ENCODE peak calls at places on chromosome 9, in nine cellular contexts. Q is kidney; F is CD8-positive, alpha-beta memory T cell; O is activated CD8-positive, alpha-beta memory T cell treated with anti-CD3 and anti-CD28 coated beads, Interleukin-2, amount 50 U/mL, for 48 hours; H is stomach; K is cerebellum; D is activated T-cell treated with anti-CD3 and anti-CD28 coated beads, Interleukin-2, amount 50 U/mL, for 48 hours; R is Caki2; P is CD8-positive, alpha-beta T cell. B is an unnamed sample.

GRCh38 chr9:111078391-111079038 is 40.2 kb upstream of the LPAR1 start:
- DNase-seq in H (no peak), R (no peak), D (no peak), K (no peak), F (no peak), Q (no peak), O (no peak), P (no peak), B (no peak)

GRCh38 chr9:138072897-138073296 is 195.3 kb downstream of the CACNA1B start:
- DNase-seq in O (peak; percentile 35), D (no peak), R (no peak), P (no peak), H (peak; percentile 14), K (no peak), F (no peak), Q (peak; percentile 53), B (no peak)

GRCh38 chr9:97773091-97773490 is 76.0 kb upstream of the XPA start:
- DNase-seq in F (no peak), P (no peak), H (no peak), R (no peak), Q (no peak), K (no peak), O (no peak), D (no peak), B (no peak)

GRCh38 chr9:3473402-3473801 is 52.4 kb downstream of the RFX3 start:
- DNase-seq in O (no peak), R (no peak), F (no peak), Q (no peak), P (no peak), H (no peak), D (no peak), K (no peak), B (no peak)

GRCh38 chr9:37915911-37916470 is 12.1 kb upstream of the SLC25A51 start:
- DNase-seq in H (no peak), D (no peak), Q (no peak), F (no peak), O (no peak), K (no peak), P (no peak), R (no peak), B (no peak)

GRCh38 chr9:81292056-81292805 is 397.1 kb downstream of the TLE1 start:
- DNase-seq in D (no peak), K (no peak), Q (no peak), O (no peak), H (no peak), F (no peak), R (peak; percentile 12), P (no peak), B (no peak)

GRCh38 chr9:97747201-97747965 is 50.2 kb upstream of the XPA start:
- DNase-seq in O (no peak), K (no peak), H (no peak), R (no peak), F (no peak), D (no peak), Q (no peak), P (no peak), B (no peak)

GRCh38 chr9:12272471-12273072 is 420.6 kb upstream of the TYRP1 start:
- DNase-seq in K (no peak), H (no peak), Q (no peak), O (no peak), D (no peak), P (no peak), R (no peak), F (no peak), B (no peak)

GRCh38 chr9:112104401-112104800 is 70.7 kb downstream of the SUSD1 start:
- DNase-seq in P (no peak), H (no peak), O (no peak), R (no peak), Q (no peak), F (no peak), D (no peak), K (no peak), B (no peak)

GRCh38 chr9:76835571-76836283 is 70.2 kb downstream of the PRUNE2 start:
- DNase-seq in Q (no peak), F (no peak), K (peak; percentile 4), P (no peak), H (no peak), O (no peak), R (peak; percentile 12), D (no peak), B (no peak)

GRCh38 chr9:114803459-114803858 is 2.4 kb downstream of the TNFSF15 start:
- DNase-seq in R (no peak), D (no peak), Q (peak; percentile 66), O (no peak), H (no peak), F (no peak), K (no peak), P (no peak), B (no peak)

GRCh38 chr9:135701067-135701967 is 668 bp upstream of the KCNT1 start:
- DNase-seq in K (no peak), H (no peak), P (no peak), Q (no peak), D (peak; percentile 36), O (peak; percentile 58), F (peak; percentile 29), R (no peak), B (no peak)

GRCh38 chr9:111222757-111223156 is 107.3 kb downstream of the OR2K2 start:
- DNase-seq in H (no peak), O (no peak), D (no peak), R (no peak), P (no peak), K (no peak), Q (no peak), F (no peak), B (no peak)

GRCh38 chr9:75488714-75489100 is 400.4 kb downstream of the OSTF1 start:
- DNase-seq in H (no peak), F (no peak), D (no peak), P (no peak), Q (no peak), R (no peak), K (no peak), O (no peak), B (no peak)

GRCh38 chr9:126499005-126499910 is 114.5 kb upstream of the LMX1B start:
- DNase-seq in P (no peak), O (peak; percentile 85), R (peak; percentile 23), D (peak; percentile 72), H (peak; percentile 56), K (peak; percentile 61), F (peak; percentile 40), Q (peak; percentile 71), B (no peak)

GRCh38 chr9:71861618-71862017 is 49.4 kb downstream of the ABHD17B start:
- DNase-seq in O (no peak), Q (no peak), R (no peak), F (no peak), H (no peak), P (no peak), K (no peak), D (no peak), B (no peak)

GRCh38 chr9:127129073-127129717 is 6.8 kb upstream of the ANGPTL2 start:
- DNase-seq in H (no peak), K (no peak), O (no peak), Q (no peak), P (no peak), D (no peak), F (no peak), R (no peak), B (no peak)

GRCh38 chr9:2465921-2466460 is 155.6 kb upstream of the VLDLR start:
- DNase-seq in Q (no peak), H (no peak), D (no peak), F (no peak), R (peak; percentile 64), P (no peak), O (no peak), K (no peak), B (no peak)

GRCh38 chr9:114371986-114372917 is 15.5 kb downstream of the AKNA start:
- DNase-seq in F (peak; percentile 61), R (peak; percentile 32), K (no peak), O (no peak), D (peak; percentile 64), H (no peak), Q (peak; percentile 78), P (no peak), B (no peak)

GRCh38 chr9:88258012-88258411 is 119.7 kb upstream of the SPATA31C2 start:
- DNase-seq in D (no peak), F (no peak), K (peak; percentile 10), P (no peak), H (no peak), O (no peak), R (no peak), Q (peak; percentile 81), B (no peak)

GRCh38 chr9:138045541-138046490 is 168.2 kb downstream of the CACNA1B start:
- DNase-seq in H (peak; percentile 20), F (no peak), P (no peak), O (no peak), K (peak; percentile 72), Q (no peak), R (no peak), D (no peak), B (no peak)

GRCh38 chr9:121222524-121223171 is 21.0 kb upstream of the RAB14 start:
- DNase-seq in Q (no peak), O (no peak), D (no peak), P (no peak), H (no peak), R (no peak), K (no peak), F (no peak), B (no peak)

GRCh38 chr9:15306068-15306756 is 804 bp downstream of the TTC39B start:
- DNase-seq in D (peak; percentile 67), R (peak; percentile 71), F (peak; percentile 55), K (peak; percentile 15), O (peak; percentile 75), P (no peak), Q (peak; percentile 90), H (peak; percentile 83), B (peak; percentile 23)

GRCh38 chr9:79654591-79654990 is 82.8 kb downstream of the TLE4 start:
- DNase-seq in F (no peak), P (no peak), D (no peak), K (no peak), O (no peak), H (no peak), R (no peak), Q (no peak), B (no peak)

GRCh38 chr9:108784998-108785397 is 70.8 kb downstream of the ACTL7B start:
- DNase-seq in D (no peak), R (no peak), O (no peak), Q (no peak), P (no peak), H (no peak), K (no peak), F (no peak), B (no peak)

GRCh38 chr9:92668746-92669526 is 995 bp downstream of the IPPK start:
- DNase-seq in O (peak; percentile 64), H (no peak), Q (peak; percentile 75), P (no peak), K (no peak), R (peak; percentile 41), D (peak; percentile 67), F (peak; percentile 24), B (no peak)

GRCh38 chr9:130451509-130452388 is 7.0 kb downstream of the ASS1 start:
- DNase-seq in F (no peak), K (peak; percentile 64), Q (peak; percentile 96), D (peak; percentile 46), P (no peak), R (peak; percentile 86), H (peak; percentile 89), O (no peak), B (no peak)

GRCh38 chr9:70160672-70161413 is 97.9 kb upstream of the SMC5 start:
- DNase-seq in P (no peak), O (no peak), D (no peak), F (no peak), K (no peak), R (no peak), H (no peak), Q (no peak), B (no peak)

GRCh38 chr9:127778280-127779135 is at the start of gene SH2D3C:
- DNase-seq in K (no peak), F (peak; percentile 55), R (no peak), Q (no peak), H (no peak), P (no peak), O (no peak), D (peak; percentile 76), B (no peak)

GRCh38 chr9:116208417-116209232 is 55.0 kb downstream of the PAPPA start:
- DNase-seq in P (no peak), H (no peak), O (no peak), F (no peak), Q (no peak), R (no peak), D (no peak), K (no peak), B (no peak)

GRCh38 chr9:98081477-98082219 is 25.1 kb downstream of the NANS start:
- DNase-seq in H (peak; percentile 54), K (no peak), Q (no peak), R (no peak), D (peak; percentile 72), F (no peak), P (no peak), O (peak; percentile 72), B (no peak)